ENCODE peak calls at places on chromosomes 4 and X, in five cellular contexts. One of them, this sample, is unnamed.

GRCh38 chr4:17704020-17704657 is 77.3 kb downstream of the FAM184B start:
- DNase-seq in NT2/D1: no peak
- DNase-seq in H1: no peak
- DNase-seq in HepG2: no peak
- DNase-seq in GM12878: no peak
- DNase-seq in this sample: no peak

GRCh38 chr4:44145868-44146267 is 302.7 kb downstream of the KCTD8 start:
- DNase-seq in NT2/D1: no peak
- DNase-seq in H1: no peak
- DNase-seq in HepG2: no peak
- DNase-seq in GM12878: no peak
- DNase-seq in this sample: no peak

GRCh38 chr4:179597301-179597700 is 2155.1 kb upstream of the AGA start:
- DNase-seq in NT2/D1: no peak
- DNase-seq in H1: no peak
- DNase-seq in HepG2: no peak
- DNase-seq in GM12878: no peak
- DNase-seq in this sample: no peak

GRCh38 chrX:43108828-43109227 is 330.9 kb upstream of the PPP1R2C start:
- DNase-seq in NT2/D1: no peak
- DNase-seq in H1: no peak
- DNase-seq in HepG2: no peak
- DNase-seq in GM12878: no peak
- DNase-seq in this sample: no peak

GRCh38 chr4:7015383-7016035 is 27.7 kb upstream of the TADA2B start:
- DNase-seq in NT2/D1: no peak
- DNase-seq in H1: no peak
- DNase-seq in HepG2: no peak
- DNase-seq in GM12878: no peak
- DNase-seq in this sample: no peak

GRCh38 chr4:1246111-1246881 is 2.6 kb downstream of the CTBP1 start:
- DNase-seq in NT2/D1: no peak
- DNase-seq in H1: no peak
- DNase-seq in HepG2: no peak
- DNase-seq in GM12878: no peak
- DNase-seq in this sample: no peak

GRCh38 chrX:102604327-102604726 is 5.0 kb downstream of the ARMCX5 start:
- DNase-seq in NT2/D1: no peak
- DNase-seq in H1: no peak
- DNase-seq in HepG2: no peak
- DNase-seq in GM12878: no peak
- DNase-seq in this sample: no peak

GRCh38 chrX:1071351-1071750 is 141.1 kb downstream of the CRLF2 start:
- DNase-seq in NT2/D1: no peak
- DNase-seq in H1: no peak
- DNase-seq in HepG2: no peak
- DNase-seq in GM12878: no peak
- DNase-seq in this sample: no peak

GRCh38 chr4:149291463-149291862 is 524.2 kb downstream of the IQCM start:
- DNase-seq in NT2/D1: no peak
- DNase-seq in H1: no peak
- DNase-seq in HepG2: no peak
- DNase-seq in GM12878: no peak
- DNase-seq in this sample: no peak

GRCh38 chr4:176671532-176671931 is 121.2 kb downstream of the VEGFC start:
- DNase-seq in NT2/D1: no peak
- DNase-seq in H1: no peak
- DNase-seq in HepG2: no peak
- DNase-seq in GM12878: no peak
- DNase-seq in this sample: no peak

GRCh38 chr4:24719615-24720014 is 75.8 kb upstream of the SOD3 start:
- DNase-seq in NT2/D1: no peak
- DNase-seq in H1: no peak
- DNase-seq in HepG2: no peak
- DNase-seq in GM12878: no peak
- DNase-seq in this sample: no peak

GRCh38 chrX:19678941-19679340 is 163.6 kb upstream of the MAP3K15 start:
- DNase-seq in NT2/D1: no peak
- DNase-seq in H1: no peak
- DNase-seq in HepG2: no peak
- DNase-seq in GM12878: peak
- DNase-seq in this sample: no peak

GRCh38 chr4:39043058-39043696 is 11.0 kb upstream of the TMEM156 start:
- DNase-seq in NT2/D1: no peak
- DNase-seq in H1: no peak
- DNase-seq in HepG2: peak
- DNase-seq in GM12878: no peak
- DNase-seq in this sample: no peak
- TF ChIP-seq SUZ12 in NT2/D1: no peak
- TF ChIP-seq SUZ12 in H1: no peak
- TF ChIP-seq SUZ12 in HepG2: no peak
- TF ChIP-seq SUZ12 in GM12878: no peak
- TF ChIP-seq SUZ12 in this sample: no peak

GRCh38 chrX:111822191-111822590 is 53.8 kb upstream of the TRPC5OS start:
- DNase-seq in NT2/D1: no peak
- DNase-seq in H1: no peak
- DNase-seq in HepG2: no peak
- DNase-seq in GM12878: no peak
- DNase-seq in this sample: no peak
- TF ChIP-seq SUZ12 in NT2/D1: no peak
- TF ChIP-seq SUZ12 in H1: no peak
- TF ChIP-seq SUZ12 in HepG2: no peak
- TF ChIP-seq SUZ12 in GM12878: no peak
- TF ChIP-seq SUZ12 in this sample: no peak

GRCh38 chrX:155225774-155226173 is 9.5 kb downstream of the VBP1 start:
- DNase-seq in NT2/D1: no peak
- DNase-seq in H1: no peak
- DNase-seq in HepG2: no peak
- DNase-seq in GM12878: no peak
- DNase-seq in this sample: no peak

GRCh38 chrX:155235891-155236290 is 19.6 kb downstream of the VBP1 start:
- DNase-seq in NT2/D1: no peak
- DNase-seq in H1: no peak
- DNase-seq in HepG2: peak
- DNase-seq in GM12878: no peak
- DNase-seq in this sample: no peak

DNA sequence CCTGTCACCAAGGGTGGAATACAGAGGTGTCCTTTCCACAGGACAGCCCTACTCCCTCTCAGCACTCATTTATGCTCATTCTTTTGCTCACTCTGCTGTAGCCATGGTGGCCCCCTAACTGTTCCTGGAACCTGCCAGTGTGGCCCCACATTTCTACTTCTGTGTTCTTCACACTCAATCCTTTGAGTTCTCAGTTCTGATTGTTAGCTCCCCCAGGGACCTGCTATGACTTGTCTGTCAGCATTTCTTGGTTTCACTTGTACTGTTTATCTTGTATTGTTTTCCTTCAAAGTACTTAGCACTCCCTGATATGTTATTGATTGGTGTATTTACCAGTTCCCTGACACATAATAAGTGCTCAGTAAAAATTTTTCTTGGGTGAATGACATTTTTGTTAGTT is 14.9 kb downstream of the VBP1 start:
- DNase-seq in NT2/D1: no peak
- DNase-seq in H1: no peak
- DNase-seq in HepG2: no peak
- DNase-seq in GM12878: peak
- DNase-seq in this sample: no peak
- TF ChIP-seq SUZ12 in NT2/D1: no peak
- TF ChIP-seq SUZ12 in H1: no peak
- TF ChIP-seq SUZ12 in HepG2: no peak
- TF ChIP-seq SUZ12 in GM12878: no peak
- TF ChIP-seq SUZ12 in this sample: no peak

GRCh38 chr4:76998251-76998901 is 48.8 kb downstream of the SEPTIN11 start:
- DNase-seq in NT2/D1: no peak
- DNase-seq in H1: no peak
- DNase-seq in HepG2: no peak
- DNase-seq in GM12878: no peak
- DNase-seq in this sample: no peak
- TF ChIP-seq SUZ12 in NT2/D1: no peak
- TF ChIP-seq SUZ12 in H1: no peak
- TF ChIP-seq SUZ12 in HepG2: no peak
- TF ChIP-seq SUZ12 in GM12878: no peak
- TF ChIP-seq SUZ12 in this sample: no peak